ENCODE peak calls at places on chromosomes 11 and 22, in seven cellular contexts. Z, S, T, U, Q, B and G are unnamed samples.

GRCh38 chr11:24759742-24760141 is 262.9 kb downstream of the LUZP2 start:
- DNase-seq in Q (no peak), B (no peak), S (no peak), T (no peak), Z (no peak), U (no peak), G (no peak)

GRCh38 chr11:62678770-62679696 is at the start of gene UBXN1:
- DNase-seq in B (peak; percentile 79), T (peak; percentile 70), Q (peak; percentile 55), U (peak; percentile 86), S (peak; percentile 75), Z (peak; percentile 93), G (peak; percentile 74)

GRCh38 chr22:17920992-17921650 is 103.2 kb downstream of the MICAL3 start:
- DNase-seq in Z (no peak), T (no peak), B (no peak), S (no peak), Q (no peak), U (no peak), G (no peak)

GRCh38 chr11:59802639-59803176 is 7.9 kb downstream of the MRPL16 start:
- DNase-seq in Z (no peak), S (no peak), U (peak; percentile 60), B (peak; percentile 50), T (peak; percentile 12), Q (no peak), G (no peak)

GRCh38 chr22:27535452-27535851 is 266.1 kb downstream of the MN1 start:
- DNase-seq in Z (no peak), U (no peak), B (no peak), T (no peak), Q (no peak), S (no peak), G (no peak)

GRCh38 chr11:72613977-72614376 is 60.2 kb downstream of the PDE2A start:
- DNase-seq in Q (no peak), B (no peak), T (no peak), Z (peak; percentile 76), U (no peak), S (no peak), G (no peak)

GRCh38 chr11:78869293-78869692 is 294.6 kb upstream of the NARS2 start:
- DNase-seq in B (no peak), Q (no peak), U (no peak), T (no peak), S (no peak), Z (no peak), G (no peak)

GRCh38 chr22:30372915-30373314 is 14.3 kb downstream of the RNF215 start:
- DNase-seq in B (no peak), Z (no peak), U (no peak), T (no peak), Q (no peak), S (no peak), G (no peak)

GRCh38 chr11:59206635-59207034 is 6.1 kb downstream of the MPEG1 start:
- DNase-seq in S (no peak), Z (no peak), T (no peak), B (no peak), U (peak; percentile 30), Q (no peak), G (no peak)

GRCh38 chr22:23826510-23827350 is 12.1 kb downstream of the DERL3 start:
- DNase-seq in S (no peak), Q (no peak), T (no peak), U (no peak), B (no peak), Z (no peak), G (no peak)

GRCh38 chr11:61771995-61772455 is 19.6 kb downstream of the MYRF start:
- DNase-seq in T (no peak), S (no peak), U (no peak), B (no peak), Z (no peak), Q (no peak), G (no peak)

GRCh38 chr11:84855846-84856245 is 771.3 kb downstream of the DLG2 start:
- DNase-seq in Q (no peak), U (peak; percentile 83), T (no peak), B (no peak), Z (no peak), S (no peak), G (no peak)

GRCh38 chr11:64553554-64554201 is 37.3 kb upstream of the SLC22A12 start:
- DNase-seq in T (no peak), U (peak; percentile 38), Z (peak; percentile 61), Q (peak; percentile 29), B (peak; percentile 10), S (peak; percentile 8), G (no peak)

GRCh38 chr11:86245369-86246292 is 1.1 kb downstream of the EED start:
- DNase-seq in S (no peak), Z (no peak), Q (no peak), B (peak; percentile 3), U (peak; percentile 19), T (no peak), G (peak; percentile 2)

GRCh38 chr11:123188508-123189165 is 6.4 kb downstream of the CLMP start:
- DNase-seq in U (peak; percentile 85), Q (no peak), Z (no peak), B (no peak), S (no peak), T (no peak), G (no peak)

GRCh38 chr22:45583504-45583903 is 80.8 kb downstream of the FBLN1 start:
- DNase-seq in Z (peak; percentile 49), B (no peak), Q (no peak), S (no peak), U (no peak), T (no peak), G (no peak)

GRCh38 chr11:96113100-96113710 is 189.3 kb upstream of the MTMR2 start:
- DNase-seq in Q (no peak), U (peak; percentile 50), T (no peak), S (no peak), Z (no peak), B (no peak), G (no peak)

GRCh38 chr22:20237480-20238440 is 30.4 kb downstream of the RTN4R start:
- DNase-seq in B (peak; percentile 16), U (no peak), Q (no peak), T (no peak), Z (peak; percentile 72), S (no peak), G (peak; percentile 62)

GRCh38 chr11:68137833-68138232 is 16.6 kb upstream of the CHKA start:
- DNase-seq in S (no peak), Q (no peak), Z (no peak), B (no peak), T (no peak), U (no peak), G (no peak)